ENCODE peak calls at places on chromosomes 16 and 17, in six cellular contexts. Z is IMR-90, I is A549, J is GM12878, W is K562, B is HepG2. R is an unnamed sample.

GRCh38 chr16:76910931-76911330 is 280.1 kb upstream of the MON1B start:
- DNase-seq in J (no peak), I (peak; percentile 68), B (no peak), W (no peak), Z (peak; percentile 60), R (no peak)

GRCh38 chr17:61478790-61479492 is 26.7 kb downstream of the TBX4 start:
- DNase-seq in W (peak; percentile 40), Z (no peak), J (no peak), B (no peak), I (no peak), R (no peak)

GRCh38 chr17:64504769-64505319 is 1.2 kb downstream of the DDX5 start:
- DNase-seq in J (no peak), W (no peak), B (peak; percentile 42), Z (peak; percentile 75), I (peak; percentile 45), R (no peak)

GRCh38 chr17:75685508-75685907 is 18.4 kb downstream of the SAP30BP start:
- DNase-seq in W (no peak), Z (no peak), B (no peak), J (no peak), I (no peak), R (no peak)

GRCh38 chr16:75566889-75567255 is 693 bp downstream of the GABARAPL2 start:
- DNase-seq in Z (no peak), J (no peak), W (peak; percentile 51), B (no peak), I (no peak), R (peak; percentile 18)

GRCh38 chr17:67865438-67865837 is 40.1 kb downstream of the BPTF start:
- DNase-seq in I (no peak), Z (peak; percentile 18), J (no peak), W (no peak), B (no peak), R (no peak)

GRCh38 chr17:58176200-58176599 is 9.4 kb downstream of the OR4D2 start:
- DNase-seq in J (no peak), W (no peak), B (no peak), Z (peak; percentile 25), I (no peak), R (no peak)

GRCh38 chr17:34788696-34789095 is 172.6 kb downstream of the CCT6B start:
- DNase-seq in J (no peak), Z (no peak), I (no peak), W (no peak), B (no peak), R (no peak)

GRCh38 chr16:49649013-49649785 is 206.7 kb downstream of the ZNF423 start:
- DNase-seq in B (peak; percentile 10), J (no peak), Z (no peak), I (no peak), W (no peak), R (no peak)

GRCh38 chr16:47057631-47057996 is 84.1 kb upstream of the DNAJA2 start:
- DNase-seq in I (no peak), W (no peak), Z (no peak), B (no peak), J (no peak), R (no peak)

GRCh38 chr17:57138956-57139576 is 54.0 kb downstream of the AKAP1 start:
- DNase-seq in W (no peak), B (no peak), J (no peak), Z (peak; percentile 22), I (peak; percentile 19), R (no peak)

GRCh38 chr16:69105501-69106361 is at the start of gene HAS3:
- DNase-seq in B (peak; percentile 34), Z (peak; percentile 48), J (no peak), W (peak; percentile 85), I (peak; percentile 84), R (peak; percentile 67)

GRCh38 chr17:77098884-77099545 is 41.8 kb upstream of the SEC14L1 start:
- DNase-seq in I (no peak), J (no peak), W (no peak), B (peak; percentile 57), Z (peak; percentile 85), R (no peak)

GRCh38 chr17:21419299-21420239 is 43.4 kb downstream of the KCNJ12 start:
- DNase-seq in B (no peak), J (no peak), I (no peak), Z (no peak), W (no peak), R (no peak)

GRCh38 chr17:79050591-79050990 is 24.0 kb upstream of the ENGASE start:
- DNase-seq in B (no peak), W (no peak), I (no peak), Z (no peak), J (no peak), R (no peak)

GRCh38 chr16:2970563-2970962 is 1.4 kb downstream of the PAQR4 start:
- DNase-seq in I (no peak), W (no peak), Z (no peak), J (no peak), B (no peak), R (no peak)

GRCh38 chr17:65584604-65585521 is 23.4 kb upstream of the AXIN2 start:
- DNase-seq in I (peak; percentile 51), Z (no peak), J (no peak), W (no peak), B (peak; percentile 88), R (no peak)

GRCh38 chr17:79970576-79971068 is 65.0 kb downstream of the TBC1D16 start:
- DNase-seq in B (peak; percentile 77), J (no peak), W (no peak), Z (peak; percentile 10), I (peak; percentile 75), R (peak; percentile 73)

GRCh38 chr16:72122916-72123315 is 29.3 kb downstream of the DHX38 start:
- DNase-seq in W (no peak), I (no peak), J (no peak), B (no peak), Z (no peak), R (no peak)

GRCh38 chr17:77700165-77700881 is 258.2 kb upstream of the TNRC6C start:
- DNase-seq in Z (no peak), I (no peak), W (no peak), J (no peak), B (no peak), R (no peak)

DNA sequence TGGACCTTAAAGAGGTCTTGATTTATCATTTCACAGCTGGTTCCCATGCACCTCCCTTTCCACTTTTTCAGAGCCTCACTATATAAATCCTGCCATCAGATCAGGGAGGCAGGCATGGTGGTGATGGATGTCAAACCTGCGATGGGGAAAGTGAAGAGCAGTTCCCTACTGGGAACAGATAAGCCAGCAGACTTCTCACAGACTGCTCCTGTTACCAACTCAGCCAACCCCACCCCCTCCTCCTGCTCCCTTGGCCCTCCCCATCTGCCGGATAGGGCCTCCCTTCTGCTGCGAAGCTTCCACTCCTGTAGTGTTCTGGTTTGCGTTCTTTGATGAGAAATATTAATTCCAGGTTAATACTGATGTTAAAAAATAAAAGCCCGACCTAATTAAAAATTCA is 232.1 kb downstream of the STX8 start:
- DNase-seq in Z (peak; percentile 18), J (no peak), W (no peak), I (no peak), B (no peak), R (peak; percentile 19)
- TF ChIP-seq BHLHE40 in Z (no peak), J (no peak), W (no peak), I (no peak), B (no peak), R (no peak)

GRCh38 chr16:82936941-82937551 is 310.3 kb downstream of the CDH13 start:
- DNase-seq in W (no peak), I (no peak), Z (peak; percentile 87), B (no peak), J (no peak), R (no peak)
- TF ChIP-seq BHLHE40 in W (no peak), I (no peak), Z (peak; percentile 72), B (no peak), J (no peak), R (no peak)

DNA sequence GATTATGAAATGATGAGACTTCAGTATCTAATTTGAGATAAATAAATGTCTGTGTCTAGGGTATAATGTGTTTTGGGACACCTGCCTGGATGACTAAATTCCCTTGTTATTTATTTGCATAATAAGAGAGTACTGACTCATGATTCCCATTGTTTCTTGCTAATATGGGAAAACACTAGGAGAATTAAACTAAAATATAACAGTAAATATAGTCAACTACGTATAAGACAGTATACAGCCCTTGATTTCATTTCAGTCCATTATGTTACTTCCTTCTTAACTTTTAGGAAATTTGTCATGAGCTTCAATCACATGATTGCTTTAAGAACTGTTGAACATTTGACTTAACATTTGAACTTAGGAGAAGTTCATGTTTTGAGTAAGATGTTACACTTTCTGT is 62.4 kb downstream of the VMP1 start:
- DNase-seq in Z (no peak), I (no peak), B (no peak), J (no peak), W (no peak), R (no peak)
- TF ChIP-seq BHLHE40 in Z (no peak), I (no peak), B (no peak), J (no peak), W (no peak), R (no peak)

GRCh38 chr17:31550389-31551056 is 159.0 kb downstream of the RAB11FIP4 start:
- DNase-seq in I (peak; percentile 53), W (no peak), B (no peak), J (no peak), Z (peak; percentile 24), R (no peak)
- TF ChIP-seq BHLHE40 in I (no peak), W (no peak), B (no peak), J (no peak), Z (no peak), R (no peak)

DNA sequence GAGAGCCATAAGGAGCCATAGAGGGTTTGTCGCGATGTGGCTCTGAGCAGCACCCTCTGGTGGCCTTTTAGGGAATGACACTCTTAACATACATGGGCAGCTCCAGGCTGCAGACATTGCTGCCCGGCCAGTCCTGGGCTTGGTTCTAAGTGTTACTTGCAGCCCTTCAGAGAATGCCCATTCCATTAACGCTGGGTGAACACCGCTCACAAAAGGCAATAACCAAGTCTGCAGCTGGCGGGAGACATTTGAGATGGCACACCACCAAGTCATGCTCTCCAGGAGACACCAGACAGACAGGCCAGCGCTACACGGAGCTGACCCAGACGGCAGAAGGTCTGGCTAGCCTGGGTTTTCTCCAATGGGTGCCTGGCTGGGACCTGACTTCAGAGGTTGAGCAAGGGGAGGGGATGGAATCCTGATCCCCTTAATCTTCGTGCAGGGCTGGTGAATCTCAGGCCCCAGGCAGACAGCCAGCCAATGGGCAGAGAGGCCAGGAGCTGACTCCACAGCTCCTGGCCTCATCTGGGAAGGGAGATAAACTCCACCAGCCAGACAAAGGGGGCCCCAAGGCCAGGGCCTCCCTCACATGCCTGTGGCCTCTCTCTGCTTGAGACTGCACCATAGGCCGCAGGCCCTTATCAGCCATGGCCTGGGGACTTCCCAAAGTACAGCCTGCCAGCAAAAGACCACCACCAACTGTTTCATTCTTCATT is 58.8 kb downstream of the ZDHHC7 start:
- DNase-seq in J (peak; percentile 40), Z (peak; percentile 82), W (peak; percentile 90), I (peak; percentile 80), B (peak; percentile 83), R (peak; percentile 87)
- TF ChIP-seq BHLHE40 in J (no peak), Z (no peak), W (peak; percentile 95), I (no peak), B (peak; percentile 31), R (no peak)

GRCh38 chr16:324451-325334 is 27.8 kb downstream of the AXIN1 start:
- DNase-seq in I (no peak), J (no peak), W (peak; percentile 80), Z (no peak), B (no peak), R (peak; percentile 59)

GRCh38 chr16:322476-323143 is 29.9 kb downstream of the AXIN1 start:
- DNase-seq in Z (no peak), J (no peak), W (no peak), B (no peak), I (no peak), R (no peak)

GRCh38 chr16:321532-321931 is 31.0 kb downstream of the AXIN1 start:
- DNase-seq in B (no peak), I (no peak), W (no peak), Z (no peak), J (no peak), R (no peak)

GRCh38 chr16:325375-326155 is 27.0 kb downstream of the AXIN1 start:
- DNase-seq in I (no peak), W (no peak), B (no peak), Z (no peak), J (no peak), R (no peak)

GRCh38 chr16:324201-324450 is 28.4 kb downstream of the AXIN1 start:
- DNase-seq in W (no peak), I (no peak), J (no peak), Z (no peak), B (no peak), R (no peak)
- TF ChIP-seq BHLHE40 in W (no peak), I (no peak), J (no peak), Z (no peak), B (no peak), R (no peak)

R was measured in HEK293T.